ENCODE peak calls at places on chromosomes 12 and 14, in seven cellular contexts. R is HCT116; Y is mucosa of descending colon; K is CD4-positive, alpha-beta T cell; P is omental fat pad; A is GM12865; J is neural progenitor cell. G is an unnamed sample.

GRCh38 chr12:18443768-18444437 is 182.6 kb downstream of the PIK3C2G start:
- DNase-seq in R (no peak), Y (no peak), K (no peak), P (no peak), A (no peak), J (no peak), G (no peak)

GRCh38 chr12:89401433-89402086 is 49.3 kb upstream of the DUSP6 start:
- DNase-seq in R (no peak), Y (no peak), K (no peak), P (no peak), A (no peak), J (no peak), G (no peak)

GRCh38 chr12:76546889-76547288 is 12.7 kb downstream of the OSBPL8 start:
- DNase-seq in R (no peak), Y (no peak), K (no peak), P (no peak), A (no peak), J (peak; percentile 18), G (no peak)

GRCh38 chr12:28830491-28830890 is 318.6 kb upstream of the FAR2 start:
- DNase-seq in R (no peak), Y (no peak), K (no peak), P (no peak), A (no peak), J (no peak), G (no peak)

GRCh38 chr12:114916124-114916523 is 232.1 kb upstream of the TBX3 start:
- DNase-seq in R (no peak), Y (no peak), K (no peak), P (no peak), A (no peak), J (no peak), G (no peak)

GRCh38 chr12:674272-674781 is 11.1 kb upstream of the NINJ2 start:
- DNase-seq in R (no peak), Y (peak; percentile 8), K (peak; percentile 72), P (no peak), A (peak; percentile 98), J (no peak), G (peak; percentile 58)

GRCh38 chr12:76548222-76548837 is 11.2 kb downstream of the OSBPL8 start:
- DNase-seq in R (no peak), Y (peak; percentile 25), K (no peak), P (no peak), A (no peak), J (no peak), G (no peak)

GRCh38 chr12:53200458-53201169 is 6.4 kb downstream of the ITGB7 start:
- DNase-seq in R (no peak), Y (no peak), K (no peak), P (no peak), A (peak; percentile 88), J (no peak), G (peak; percentile 71)

GRCh38 chr12:26434299-26434915 is 239.0 kb downstream of the SSPN start:
- DNase-seq in R (peak; percentile 61), Y (peak; percentile 52), K (no peak), P (no peak), A (peak; percentile 67), J (peak; percentile 71), G (peak; percentile 20)

GRCh38 chr12:94074970-94075695 is 73.2 kb upstream of the PLXNC1 start:
- DNase-seq in R (peak; percentile 34), Y (peak; percentile 40), K (no peak), P (no peak), A (peak; percentile 20), J (peak; percentile 62), G (peak; percentile 17)

GRCh38 chr14:98144964-98145363 is 1127.0 kb downstream of the BCL11B start:
- DNase-seq in R (no peak), Y (no peak), K (no peak), P (no peak), A (no peak), J (no peak), G (no peak)

GRCh38 chr14:95620659-95621059 is 65.6 kb upstream of the TCL1B start:
- DNase-seq in R (no peak), Y (no peak), K (no peak), P (no peak), A (no peak), J (no peak), G (no peak)

GRCh38 chr12:6461401-6462233 is 8.9 kb downstream of the VAMP1 start:
- DNase-seq in R (no peak), Y (peak; percentile 71), K (peak; percentile 87), P (no peak), A (peak; percentile 96), J (no peak), G (peak; percentile 82)

GRCh38 chr12:6450869-6451347 is 934 bp upstream of the TAPBPL start:
- DNase-seq in R (no peak), Y (peak; percentile 61), K (no peak), P (no peak), A (no peak), J (no peak), G (no peak)

GRCh38 chr14:91333640-91334039 is 84.0 kb downstream of the CCDC88C start:
- DNase-seq in R (no peak), Y (no peak), K (no peak), P (no peak), A (peak; percentile 86), J (no peak), G (peak; percentile 75)

GRCh38 chr12:25377475-25378179 is 126.9 kb upstream of the KRAS start:
- DNase-seq in R (no peak), Y (peak; percentile 48), K (peak; percentile 29), P (no peak), A (peak; percentile 25), J (no peak), G (no peak)

GRCh38 chr14:32397871-32398640 is 69.0 kb downstream of the AKAP6 start:
- DNase-seq in R (no peak), Y (no peak), K (no peak), P (no peak), A (no peak), J (no peak), G (no peak)

GRCh38 chr12:74286254-74286653 is 251.4 kb upstream of the ATXN7L3B start:
- DNase-seq in R (no peak), Y (no peak), K (no peak), P (no peak), A (no peak), J (no peak), G (no peak)

GRCh38 chr12:100127766-100128508 is 14.7 kb downstream of the BLTP3B start:
- DNase-seq in R (no peak), Y (no peak), K (no peak), P (no peak), A (no peak), J (no peak), G (no peak)

GRCh38 chr12:93990832-93991748 is 157.3 kb upstream of the PLXNC1 start:
- DNase-seq in R (no peak), Y (peak; percentile 30), K (no peak), P (no peak), A (no peak), J (peak; percentile 80), G (no peak)

GRCh38 chr14:90384543-90384911 is 12.3 kb upstream of the CALM1 start:
- DNase-seq in R (no peak), Y (peak; percentile 33), K (peak; percentile 29), P (no peak), A (peak; percentile 21), J (no peak), G (no peak)

GRCh38 chr12:62258231-62258630 is 2.0 kb upstream of the USP15 start:
- DNase-seq in R (no peak), Y (no peak), K (no peak), P (no peak), A (no peak), J (no peak), G (no peak)

GRCh38 chr12:85002778-85003296 is 33.2 kb downstream of the TSPAN19 start:
- DNase-seq in R (no peak), Y (no peak), K (no peak), P (no peak), A (no peak), J (no peak), G (no peak)

GRCh38 chr12:27623645-27624044 is 72.6 kb upstream of the REP15 start:
- DNase-seq in R (no peak), Y (no peak), K (no peak), P (no peak), A (no peak), J (no peak), G (no peak)

GRCh38 chr14:24100982-24101494 is 6.9 kb downstream of the PCK2 start:
- DNase-seq in R (no peak), Y (no peak), K (no peak), P (no peak), A (no peak), J (no peak), G (no peak)

GRCh38 chr12:57518176-57518919 is 2.0 kb downstream of the DDIT3 start:
- DNase-seq in R (no peak), Y (no peak), K (no peak), P (no peak), A (no peak), J (no peak), G (no peak)

GRCh38 chr12:102642199-102642598 is 161.8 kb upstream of the IGF1 start:
- DNase-seq in R (no peak), Y (no peak), K (no peak), P (no peak), A (no peak), J (no peak), G (no peak)

GRCh38 chr12:57430117-57430930 is 519 bp downstream of the R3HDM2 start:
- DNase-seq in R (no peak), Y (peak; percentile 46), K (peak; percentile 22), P (no peak), A (no peak), J (no peak), G (peak; percentile 41)

GRCh38 chr12:7645395-7646177 is 20.1 kb downstream of the APOBEC1 start:
- DNase-seq in R (peak; percentile 24), Y (peak; percentile 47), K (peak; percentile 14), P (no peak), A (peak; percentile 34), J (peak; percentile 59), G (peak; percentile 69)

GRCh38 chr12:130041983-130042812 is 120.1 kb upstream of the FZD10 start:
- DNase-seq in R (no peak), Y (peak; percentile 47), K (peak; percentile 12), P (no peak), A (no peak), J (peak; percentile 82), G (peak; percentile 48)
- TF ChIP-seq CTCF in R (peak; percentile 28), Y (peak; percentile 54), K (peak; percentile 59), P (no peak), A (peak; percentile 19), J (peak; percentile 93), G (peak; percentile 36)

GRCh38 chr12:59444932-59445331 is 150.9 kb upstream of the SLC16A7 start:
- DNase-seq in R (no peak), Y (peak; percentile 9), K (peak; percentile 5), P (no peak), A (peak; percentile 5), J (no peak), G (no peak)
- TF ChIP-seq CTCF in R (no peak), Y (no peak), K (peak; percentile 49), P (no peak), A (peak; percentile 6), J (peak; percentile 37), G (peak; percentile 46)

DNA sequence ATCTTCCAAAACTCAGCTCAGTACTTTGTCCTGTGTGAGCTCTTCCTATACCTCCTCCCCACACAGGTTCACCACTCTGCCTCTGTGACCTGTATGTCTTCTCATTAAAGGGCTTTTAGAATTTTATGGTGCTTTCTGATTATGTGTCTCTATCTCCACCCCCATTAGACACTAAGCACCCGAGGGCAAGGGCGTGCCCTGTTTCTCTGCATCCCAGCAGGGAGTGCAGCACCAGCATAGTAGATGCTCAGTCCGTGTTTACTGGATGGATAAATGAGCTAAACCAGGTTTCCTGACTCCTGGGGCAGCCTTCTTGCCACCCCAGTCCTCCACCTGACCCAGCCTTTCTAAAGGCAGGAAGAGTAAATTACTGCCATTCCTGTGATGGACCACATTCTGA is 333.8 kb downstream of the CACNA1C start:
- DNase-seq in R (no peak), Y (no peak), K (no peak), P (peak; percentile 3), A (no peak), J (no peak), G (no peak)
- TF ChIP-seq CTCF in R (no peak), Y (no peak), K (no peak), P (no peak), A (no peak), J (no peak), G (no peak)

GRCh38 chr12:122423258-122424165 is 1.0 kb upstream of the CLIP1 start:
- DNase-seq in R (peak; percentile 50), Y (peak; percentile 23), K (no peak), P (no peak), A (no peak), J (peak; percentile 88), G (no peak)
- TF ChIP-seq CTCF in R (no peak), Y (no peak), K (no peak), P (no peak), A (no peak), J (no peak), G (no peak)

G was measured in GM13977.